ENCODE peak calls at places on chromosomes 12 and 14, in ten cellular contexts. V, U, A, E, K, S, P, Z, O and W are unnamed samples.

GRCh38 chr12:25957898-25958253 is 606 bp upstream of the RASSF8 start:
- DNase-seq in V (no peak), U (no peak), A (no peak), E (peak; percentile 38), K (no peak), S (peak; percentile 82), P (peak; percentile 59), Z (no peak), O (peak; percentile 94), W (no peak)

GRCh38 chr14:29548948-29549370 is 378.7 kb downstream of the PRKD1 start:
- DNase-seq in V (no peak), U (no peak), A (no peak), E (no peak), K (peak; percentile 60), S (peak; percentile 77), P (peak; percentile 78), Z (no peak), O (peak; percentile 81), W (no peak)

GRCh38 chr12:48999371-49000131 is at the start of gene DDN:
- DNase-seq in V (no peak), U (no peak), A (no peak), E (no peak), K (peak; percentile 83), S (peak; percentile 52), P (peak; percentile 85), Z (peak; percentile 59), O (peak; percentile 78), W (peak; percentile 32)

GRCh38 chr12:105109465-105110212 is 2.1 kb downstream of the WASHC4 start:
- DNase-seq in V (no peak), U (no peak), A (no peak), E (no peak), K (no peak), S (peak; percentile 48), P (no peak), Z (no peak), O (peak; percentile 54), W (no peak)

GRCh38 chr12:50677858-50678257 is 86.0 kb upstream of the ATF1 start:
- DNase-seq in V (no peak), U (no peak), A (no peak), E (no peak), K (no peak), S (peak; percentile 57), P (no peak), Z (no peak), O (peak; percentile 26), W (no peak)

GRCh38 chr12:124487065-124487833 is 80.2 kb downstream of the NCOR2 start:
- DNase-seq in V (no peak), U (no peak), A (no peak), E (no peak), K (peak; percentile 88), S (no peak), P (no peak), Z (no peak), O (no peak), W (no peak)

GRCh38 chr14:49892301-49892635 is 614 bp upstream of the ARF6 start:
- DNase-seq in V (no peak), U (peak; percentile 60), A (peak; percentile 32), E (no peak), K (no peak), S (peak; percentile 82), P (peak; percentile 85), Z (no peak), O (peak; percentile 92), W (no peak)

GRCh38 chr14:77457115-77457521 is 283 bp downstream of the VIPAS39 start:
- DNase-seq in V (no peak), U (no peak), A (no peak), E (no peak), K (peak; percentile 61), S (peak; percentile 40), P (no peak), Z (no peak), O (peak; percentile 74), W (no peak)

GRCh38 chr12:113242018-113242418 is 20.8 kb downstream of the TPCN1 start:
- DNase-seq in V (no peak), U (peak; percentile 79), A (no peak), E (no peak), K (no peak), S (no peak), P (no peak), Z (peak; percentile 80), O (peak; percentile 82), W (no peak)

GRCh38 chr12:57815177-57816000 is 3.1 kb downstream of the AVIL start:
- DNase-seq in V (no peak), U (no peak), A (no peak), E (no peak), K (no peak), S (no peak), P (no peak), Z (no peak), O (no peak), W (no peak)

GRCh38 chr14:88551094-88551870 is 3.5 kb downstream of the PTPN21 start:
- DNase-seq in V (peak; percentile 90), U (peak; percentile 81), A (no peak), E (peak; percentile 85), K (peak; percentile 75), S (peak; percentile 82), P (peak; percentile 93), Z (peak; percentile 81), O (peak; percentile 92), W (peak; percentile 32)

GRCh38 chr14:63770187-63770807 is 42.4 kb upstream of the SGPP1 start:
- DNase-seq in V (no peak), U (peak; percentile 40), A (peak; percentile 7), E (no peak), K (no peak), S (peak; percentile 62), P (peak; percentile 70), Z (no peak), O (peak; percentile 73), W (peak; percentile 43)

GRCh38 chr14:57732886-57733285 is 133.0 kb downstream of the SLC35F4 start:
- DNase-seq in V (no peak), U (no peak), A (no peak), E (no peak), K (no peak), S (no peak), P (peak; percentile 70), Z (no peak), O (peak; percentile 33), W (no peak)

GRCh38 chr12:26524862-26525465 is 308.0 kb downstream of the ITPR2 start:
- DNase-seq in V (no peak), U (no peak), A (no peak), E (no peak), K (no peak), S (peak; percentile 28), P (peak; percentile 24), Z (no peak), O (peak; percentile 24), W (no peak)

GRCh38 chr14:23800811-23801210 is 152.8 kb upstream of the DHRS4 start:
- DNase-seq in V (no peak), U (no peak), A (no peak), E (no peak), K (no peak), S (no peak), P (no peak), Z (no peak), O (no peak), W (no peak)

GRCh38 chr12:115404761-115405470 is 720.9 kb upstream of the TBX3 start:
- DNase-seq in V (no peak), U (no peak), A (no peak), E (no peak), K (no peak), S (peak; percentile 92), P (no peak), Z (no peak), O (peak; percentile 86), W (no peak)
- H3K27ac ChIP-seq in V (no peak overlapping the region), U (no peak overlapping the region), A (no peak overlapping the region), E (no peak overlapping the region), K (no peak overlapping the region), S (peak overlapping the region; percentile 52), P (no peak overlapping the region), Z (no peak overlapping the region), O (peak overlapping the region; percentile 59), W (no peak overlapping the region)

DNA sequence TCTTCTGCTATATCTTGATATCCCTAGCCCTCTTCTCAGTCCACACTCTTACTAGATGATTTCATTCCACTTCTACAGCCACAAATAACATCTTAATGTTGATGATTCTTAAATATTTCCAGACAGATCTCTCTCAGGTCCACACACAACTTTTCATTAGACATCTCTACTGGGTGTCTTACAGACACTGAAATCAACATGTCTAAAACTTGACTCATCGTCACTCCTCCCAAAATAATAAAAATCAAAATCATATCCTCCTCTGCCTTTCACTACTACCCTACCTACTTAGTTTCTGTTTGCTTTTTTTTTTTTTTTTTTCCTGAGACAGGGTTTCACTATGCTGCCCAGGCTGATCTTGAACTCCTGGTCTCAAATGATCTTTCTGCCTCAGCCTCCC is 11.8 kb downstream of the PRDM4 start:
- DNase-seq in V (no peak), U (no peak), A (no peak), E (no peak), K (no peak), S (peak; percentile 17), P (no peak), Z (no peak), O (peak; percentile 68), W (no peak)
- H3K36me3 ChIP-seq in V (peaks cover 69% of the 10 kb centered on the region), U (peaks cover 22% of the 10 kb centered on the region), A (peaks cover 74% of the 10 kb centered on the region), E (no peaks in the 10 kb centered on the region), K (peaks cover 61% of the 10 kb centered on the region), S (peaks cover 33% of the 10 kb centered on the region), P (peaks cover 71% of the 10 kb centered on the region), Z (peaks cover 95% of the 10 kb centered on the region), O (peaks cover 55% of the 10 kb centered on the region), W (peaks cover 19% of the 10 kb centered on the region)

GRCh38 chr12:65829716-65830115 is 5.4 kb downstream of the HMGA2 start:
- DNase-seq in V (no peak), U (no peak), A (no peak), E (no peak), K (no peak), S (no peak), P (no peak), Z (no peak), O (no peak), W (no peak)
- H3K27ac ChIP-seq in V (no peak overlapping the region), U (no peak overlapping the region), A (no peak overlapping the region), E (no peak overlapping the region), K (no peak overlapping the region), S (no peak overlapping the region), P (peak overlapping the region; percentile 14), Z (no peak overlapping the region), O (peak overlapping the region; percentile 75), W (no peak overlapping the region)

GRCh38 chr12:19915392-19916192 is 452.7 kb upstream of the PDE3A start:
- DNase-seq in V (no peak), U (no peak), A (no peak), E (no peak), K (peak; percentile 47), S (peak; percentile 44), P (peak; percentile 31), Z (no peak), O (peak; percentile 57), W (no peak)

GRCh38 chr12:19912996-19913395 is 455.3 kb upstream of the PDE3A start:
- DNase-seq in V (no peak), U (no peak), A (no peak), E (no peak), K (no peak), S (no peak), P (no peak), Z (no peak), O (no peak), W (no peak)

GRCh38 chr12:19916982-19917381 is 451.4 kb upstream of the PDE3A start:
- DNase-seq in V (no peak), U (no peak), A (no peak), E (no peak), K (no peak), S (no peak), P (no peak), Z (no peak), O (no peak), W (no peak)

GRCh38 chr12:19910681-19911080 is 457.7 kb upstream of the PDE3A start:
- DNase-seq in V (no peak), U (no peak), A (no peak), E (no peak), K (no peak), S (no peak), P (no peak), Z (no peak), O (no peak), W (no peak)

GRCh38 chr12:19916193-19916498 is 452.2 kb upstream of the PDE3A start:
- DNase-seq in V (no peak), U (no peak), A (no peak), E (no peak), K (no peak), S (no peak), P (no peak), Z (no peak), O (no peak), W (no peak)
- H3K36me3 ChIP-seq in V (no peaks in the 10 kb centered on the region), U (no peaks in the 10 kb centered on the region), A (no peaks in the 10 kb centered on the region), E (no peaks in the 10 kb centered on the region), K (no peaks in the 10 kb centered on the region), S (no peaks in the 10 kb centered on the region), P (no peaks in the 10 kb centered on the region), Z (no peaks in the 10 kb centered on the region), O (no peaks in the 10 kb centered on the region), W (no peaks in the 10 kb centered on the region)